ENCODE peak calls at places on chromosomes 3 and 15, in six cellular contexts. One of them, this sample, is unnamed.

GRCh38 chr3:48425281-48425812 is 4.5 kb downstream of the PLXNB1 start:
- DNase-seq in HepG2: no peak
- DNase-seq in transverse colon: no peak
- DNase-seq in IMR-90: no peak
- DNase-seq in esophagus squamous epithelium: no peak
- DNase-seq in body of pancreas: peak
- DNase-seq in this sample: no peak

GRCh38 chr3:152524198-152525140 is 255.7 kb downstream of the MBNL1 start:
- DNase-seq in esophagus squamous epithelium: no peak
- DNase-seq in transverse colon: peak
- DNase-seq in IMR-90: peak
- DNase-seq in body of pancreas: peak
- DNase-seq in HepG2: peak
- DNase-seq in this sample: no peak

GRCh38 chr3:73502609-73503560 is 121.9 kb downstream of the PDZRN3 start:
- DNase-seq in HepG2: peak
- DNase-seq in body of pancreas: peak
- DNase-seq in esophagus squamous epithelium: no peak
- DNase-seq in IMR-90: peak
- DNase-seq in transverse colon: peak
- DNase-seq in this sample: peak

GRCh38 chr3:149621218-149622005 is 36.4 kb downstream of the WWTR1 start:
- DNase-seq in body of pancreas: peak
- DNase-seq in esophagus squamous epithelium: no peak
- DNase-seq in IMR-90: peak
- DNase-seq in HepG2: no peak
- DNase-seq in transverse colon: no peak
- DNase-seq in this sample: peak

GRCh38 chr3:31968927-31969418 is 12.1 kb downstream of the OSBPL10 start:
- DNase-seq in esophagus squamous epithelium: no peak
- DNase-seq in transverse colon: no peak
- DNase-seq in HepG2: peak
- DNase-seq in IMR-90: peak
- DNase-seq in body of pancreas: no peak
- DNase-seq in this sample: peak

GRCh38 chr3:153756816-153757215 is 364.4 kb upstream of the ARHGEF26 start:
- DNase-seq in body of pancreas: no peak
- DNase-seq in esophagus squamous epithelium: no peak
- DNase-seq in HepG2: no peak
- DNase-seq in transverse colon: no peak
- DNase-seq in IMR-90: no peak
- DNase-seq in this sample: peak

GRCh38 chr3:180855364-180855763 is 57.1 kb upstream of the FXR1 start:
- DNase-seq in transverse colon: no peak
- DNase-seq in HepG2: peak
- DNase-seq in IMR-90: no peak
- DNase-seq in body of pancreas: no peak
- DNase-seq in esophagus squamous epithelium: no peak
- DNase-seq in this sample: no peak

GRCh38 chr15:68795298-68795848 is 25.3 kb downstream of the ANP32A start:
- DNase-seq in esophagus squamous epithelium: peak
- DNase-seq in body of pancreas: peak
- DNase-seq in IMR-90: peak
- DNase-seq in transverse colon: peak
- DNase-seq in HepG2: no peak
- DNase-seq in this sample: no peak

GRCh38 chr3:52244061-52244628 is 1.4 kb upstream of the PPM1M start:
- DNase-seq in transverse colon: peak
- DNase-seq in IMR-90: peak
- DNase-seq in body of pancreas: peak
- DNase-seq in esophagus squamous epithelium: no peak
- DNase-seq in HepG2: no peak
- DNase-seq in this sample: peak

GRCh38 chr3:40178012-40178594 is 131.4 kb upstream of the EIF1B start:
- DNase-seq in HepG2: no peak
- DNase-seq in transverse colon: no peak
- DNase-seq in body of pancreas: no peak
- DNase-seq in esophagus squamous epithelium: no peak
- DNase-seq in IMR-90: no peak
- DNase-seq in this sample: no peak

GRCh38 chr15:57635300-57635944 is 43.7 kb downstream of the MYZAP start:
- DNase-seq in transverse colon: peak
- DNase-seq in esophagus squamous epithelium: no peak
- DNase-seq in HepG2: no peak
- DNase-seq in body of pancreas: peak
- DNase-seq in IMR-90: no peak
- DNase-seq in this sample: no peak

GRCh38 chr15:58459562-58459961 is 27.8 kb downstream of the LIPC start:
- DNase-seq in transverse colon: peak
- DNase-seq in body of pancreas: no peak
- DNase-seq in IMR-90: no peak
- DNase-seq in HepG2: no peak
- DNase-seq in esophagus squamous epithelium: no peak
- DNase-seq in this sample: no peak

GRCh38 chr3:44926172-44926571 is 49.8 kb downstream of the ZDHHC3 start:
- DNase-seq in esophagus squamous epithelium: no peak
- DNase-seq in body of pancreas: no peak
- DNase-seq in transverse colon: no peak
- DNase-seq in HepG2: no peak
- DNase-seq in IMR-90: no peak
- DNase-seq in this sample: no peak

GRCh38 chr3:50484681-50485263 is 18.7 kb downstream of the CACNA2D2 start:
- DNase-seq in esophagus squamous epithelium: no peak
- DNase-seq in HepG2: no peak
- DNase-seq in IMR-90: no peak
- DNase-seq in transverse colon: peak
- DNase-seq in body of pancreas: no peak
- DNase-seq in this sample: no peak

GRCh38 chr15:70341566-70341965 is 243.8 kb upstream of the TLE3 start:
- DNase-seq in transverse colon: no peak
- DNase-seq in body of pancreas: no peak
- DNase-seq in esophagus squamous epithelium: no peak
- DNase-seq in HepG2: no peak
- DNase-seq in IMR-90: no peak
- DNase-seq in this sample: no peak

GRCh38 chr3:57062119-57062631 is 1.7 kb downstream of the SPATA12 start:
- DNase-seq in IMR-90: no peak
- DNase-seq in body of pancreas: no peak
- DNase-seq in HepG2: no peak
- DNase-seq in esophagus squamous epithelium: no peak
- DNase-seq in transverse colon: peak
- DNase-seq in this sample: no peak

GRCh38 chr15:101043911-101044624 is 124.9 kb downstream of the LRRK1 start:
- DNase-seq in esophagus squamous epithelium: no peak
- DNase-seq in body of pancreas: no peak
- DNase-seq in IMR-90: no peak
- DNase-seq in transverse colon: peak
- DNase-seq in HepG2: no peak
- DNase-seq in this sample: no peak

GRCh38 chr3:126147932-126148683 is 32.3 kb downstream of the ALDH1L1 start:
- DNase-seq in HepG2: no peak
- DNase-seq in IMR-90: no peak
- DNase-seq in esophagus squamous epithelium: no peak
- DNase-seq in transverse colon: peak
- DNase-seq in body of pancreas: no peak
- DNase-seq in this sample: no peak

GRCh38 chr3:115996420-115997108 is 373.3 kb downstream of the GAP43 start:
- DNase-seq in esophagus squamous epithelium: no peak
- DNase-seq in body of pancreas: no peak
- DNase-seq in transverse colon: no peak
- DNase-seq in HepG2: no peak
- DNase-seq in IMR-90: peak
- DNase-seq in this sample: no peak

GRCh38 chr3:113551821-113552220 is 19.5 kb downstream of the SIDT1 start:
- DNase-seq in transverse colon: no peak
- DNase-seq in esophagus squamous epithelium: no peak
- DNase-seq in IMR-90: no peak
- DNase-seq in HepG2: no peak
- DNase-seq in body of pancreas: no peak
- DNase-seq in this sample: no peak

GRCh38 chr3:98326494-98326893 is 27.2 kb upstream of the OR5K4 start:
- DNase-seq in transverse colon: no peak
- DNase-seq in IMR-90: no peak
- DNase-seq in HepG2: no peak
- DNase-seq in esophagus squamous epithelium: no peak
- DNase-seq in body of pancreas: no peak
- DNase-seq in this sample: no peak

GRCh38 chr3:25971736-25972135 is 181.8 kb downstream of the OXSM start:
- DNase-seq in transverse colon: no peak
- DNase-seq in HepG2: no peak
- DNase-seq in IMR-90: no peak
- DNase-seq in body of pancreas: no peak
- DNase-seq in esophagus squamous epithelium: no peak
- DNase-seq in this sample: no peak

GRCh38 chr15:43792761-43793493 is 807 bp downstream of the SERF2 start:
- DNase-seq in IMR-90: peak
- DNase-seq in transverse colon: peak
- DNase-seq in esophagus squamous epithelium: no peak
- DNase-seq in HepG2: no peak
- DNase-seq in body of pancreas: peak
- DNase-seq in this sample: no peak

GRCh38 chr3:47874913-47875312 is 72.0 kb downstream of the DHX30 start:
- DNase-seq in body of pancreas: no peak
- DNase-seq in transverse colon: no peak
- DNase-seq in IMR-90: peak
- DNase-seq in esophagus squamous epithelium: no peak
- DNase-seq in HepG2: no peak
- DNase-seq in this sample: no peak

GRCh38 chr3:170076715-170077238 is 39.0 kb downstream of the GPR160 start:
- DNase-seq in HepG2: peak
- DNase-seq in body of pancreas: no peak
- DNase-seq in IMR-90: peak
- DNase-seq in esophagus squamous epithelium: no peak
- DNase-seq in transverse colon: no peak
- DNase-seq in this sample: peak

GRCh38 chr3:188624384-188624783 is 470.4 kb downstream of the LPP start:
- DNase-seq in body of pancreas: peak
- DNase-seq in transverse colon: peak
- DNase-seq in HepG2: no peak
- DNase-seq in esophagus squamous epithelium: no peak
- DNase-seq in IMR-90: peak
- DNase-seq in this sample: no peak

GRCh38 chr15:78540955-78541743 is 905 bp downstream of the PSMA4 start:
- DNase-seq in HepG2: no peak
- DNase-seq in esophagus squamous epithelium: no peak
- DNase-seq in IMR-90: peak
- DNase-seq in body of pancreas: no peak
- DNase-seq in transverse colon: no peak
- DNase-seq in this sample: no peak
- TF ChIP-seq POLR2A in HepG2: no peak
- TF ChIP-seq POLR2A in esophagus squamous epithelium: no peak
- TF ChIP-seq POLR2A in IMR-90: no peak
- TF ChIP-seq POLR2A in body of pancreas: no peak
- TF ChIP-seq POLR2A in transverse colon: no peak
- TF ChIP-seq POLR2A in this sample: no peak

DNA sequence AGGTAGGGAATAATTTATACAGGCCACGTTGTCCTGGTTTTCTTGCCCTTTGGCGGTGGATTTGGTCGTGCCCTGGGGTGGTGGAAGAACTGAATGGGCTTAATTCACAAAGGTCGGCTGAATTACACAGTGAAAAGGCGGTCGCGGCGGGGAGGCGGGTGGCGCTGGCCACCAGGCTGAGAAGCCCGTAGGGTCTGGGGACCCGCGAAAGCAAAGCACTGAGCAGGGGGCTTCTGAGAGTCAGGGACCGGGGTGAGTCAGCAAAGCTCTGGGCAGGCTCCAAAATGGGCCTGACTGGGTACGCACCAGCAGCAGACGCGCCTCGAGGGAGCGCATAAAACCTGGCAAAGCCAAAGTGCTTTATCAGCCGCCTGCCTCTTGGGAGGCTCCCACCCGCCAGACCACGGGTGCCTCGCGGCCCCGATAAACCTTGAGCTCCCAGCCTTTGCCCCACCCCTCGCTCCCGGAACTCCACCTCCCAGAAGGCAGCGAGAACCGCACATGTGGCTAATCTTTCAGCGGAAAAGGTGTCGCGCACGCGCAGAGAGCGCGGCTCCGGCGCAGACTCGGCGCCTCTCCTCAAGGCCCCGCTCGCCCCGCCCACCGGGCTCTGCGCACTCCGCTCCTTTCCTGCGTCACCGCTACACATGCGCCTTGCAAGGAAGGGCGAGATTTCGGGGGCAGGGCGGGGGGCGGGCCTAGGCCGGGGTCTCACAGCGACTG is 377 bp upstream of the ABCF3 start:
- DNase-seq in transverse colon: peak
- DNase-seq in esophagus squamous epithelium: peak
- DNase-seq in HepG2: peak
- DNase-seq in body of pancreas: peak
- DNase-seq in IMR-90: peak
- DNase-seq in this sample: peak
- TF ChIP-seq POLR2A in transverse colon: no peak
- TF ChIP-seq POLR2A in esophagus squamous epithelium: no peak
- TF ChIP-seq POLR2A in HepG2: peak
- TF ChIP-seq POLR2A in body of pancreas: no peak
- TF ChIP-seq POLR2A in IMR-90: peak
- TF ChIP-seq POLR2A in this sample: no peak

DNA sequence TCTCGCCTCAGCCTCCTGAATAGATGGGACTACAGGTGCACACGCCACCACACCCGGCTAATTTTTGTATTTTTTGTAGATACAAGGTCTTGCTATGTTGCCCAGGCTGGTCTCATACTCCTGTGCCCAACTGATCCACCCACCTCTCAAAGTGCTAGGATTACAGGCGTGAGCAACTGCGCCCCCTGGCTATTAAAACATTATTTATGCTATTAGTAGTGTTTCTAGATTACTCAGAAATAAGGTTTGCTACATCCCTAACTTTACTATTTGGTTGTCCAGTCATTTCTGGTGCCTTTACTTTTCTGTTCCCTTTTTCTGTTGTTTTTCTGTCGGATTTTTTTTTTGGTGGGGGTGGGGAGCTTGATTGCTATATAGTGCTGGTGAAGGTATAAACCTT is 393.6 kb upstream of the TPM1 start:
- DNase-seq in body of pancreas: peak
- DNase-seq in HepG2: peak
- DNase-seq in transverse colon: no peak
- DNase-seq in IMR-90: no peak
- DNase-seq in esophagus squamous epithelium: no peak
- DNase-seq in this sample: no peak
- TF ChIP-seq POLR2A in body of pancreas: no peak
- TF ChIP-seq POLR2A in HepG2: no peak
- TF ChIP-seq POLR2A in transverse colon: no peak
- TF ChIP-seq POLR2A in IMR-90: no peak
- TF ChIP-seq POLR2A in esophagus squamous epithelium: no peak
- TF ChIP-seq POLR2A in this sample: no peak

DNA sequence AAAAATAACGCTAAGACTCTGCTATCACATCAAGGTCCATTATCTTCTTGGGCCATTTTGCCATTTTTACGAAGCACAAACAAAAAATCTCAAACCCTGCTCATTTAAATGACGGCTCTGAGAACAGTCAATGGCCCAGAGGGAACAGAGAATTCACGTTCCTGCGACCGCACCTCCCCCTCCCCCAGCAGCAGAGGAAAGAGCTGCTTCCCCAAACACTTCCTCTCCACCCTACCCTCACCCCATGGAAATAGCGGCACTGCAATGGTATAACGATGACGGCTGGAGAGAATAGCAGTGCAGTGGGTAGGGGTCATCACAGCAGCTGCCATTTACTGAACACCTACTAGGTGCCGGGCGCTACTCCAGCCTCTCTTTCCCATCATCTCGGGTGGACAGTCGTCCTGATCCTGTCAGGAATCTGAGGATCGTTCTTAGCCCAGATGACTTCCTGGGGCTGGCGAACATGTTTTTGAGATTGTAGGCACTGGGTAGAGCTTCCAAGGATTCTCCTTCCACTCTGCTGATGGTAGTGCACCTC is 113.3 kb downstream of the IQSEC1 start:
- DNase-seq in transverse colon: peak
- DNase-seq in body of pancreas: peak
- DNase-seq in HepG2: no peak
- DNase-seq in esophagus squamous epithelium: no peak
- DNase-seq in IMR-90: no peak
- DNase-seq in this sample: no peak
- TF ChIP-seq POLR2A in transverse colon: no peak
- TF ChIP-seq POLR2A in body of pancreas: no peak
- TF ChIP-seq POLR2A in HepG2: no peak
- TF ChIP-seq POLR2A in esophagus squamous epithelium: no peak
- TF ChIP-seq POLR2A in IMR-90: no peak
- TF ChIP-seq POLR2A in this sample: no peak